ENCODE peak calls at places on chromosome 14, in four cellular contexts. J, L, N and V are unnamed samples.

GRCh38 chr14:28651148-28651547 is 115.4 kb upstream of the FOXG1 start:
- DNase-seq in N (peak; percentile 9), L (no peak), J (peak; percentile 88), V (peak; percentile 95)

GRCh38 chr14:61296707-61297502 is 15.8 kb upstream of the TMEM30B start:
- DNase-seq in J (peak; percentile 11), L (peak; percentile 20), N (peak; percentile 27), V (peak; percentile 57)

GRCh38 chr14:50837850-50838470 is 7.0 kb upstream of the NIN start:
- DNase-seq in J (no peak), L (no peak), N (no peak), V (no peak)

GRCh38 chr14:53233399-53233798 is 80.3 kb upstream of the DDHD1 start:
- DNase-seq in L (no peak), J (no peak), N (no peak), V (no peak)

GRCh38 chr14:52351561-52352491 is 37.7 kb downstream of the PTGER2 start:
- DNase-seq in J (peak; percentile 70), L (no peak), N (no peak), V (no peak)

GRCh38 chr14:94115068-94115591 is 4.6 kb downstream of the IFI27 start:
- DNase-seq in N (no peak), J (no peak), L (no peak), V (no peak)

GRCh38 chr14:63677891-63678379 is 36.3 kb upstream of the WDR89 start:
- DNase-seq in L (no peak), N (peak; percentile 24), J (peak; percentile 62), V (no peak)

GRCh38 chr14:61113561-61113960 is 132.5 kb downstream of the SLC38A6 start:
- DNase-seq in N (no peak), J (no peak), L (no peak), V (no peak)

GRCh38 chr14:23538049-23538718 is 13.4 kb downstream of the ZFHX2 start:
- DNase-seq in J (no peak), N (no peak), L (no peak), V (no peak)

GRCh38 chr14:23537351-23538048 is 14.1 kb downstream of the ZFHX2 start:
- DNase-seq in J (no peak), L (no peak), N (no peak), V (peak; percentile 27)

GRCh38 chr14:23538785-23539184 is 12.8 kb downstream of the ZFHX2 start:
- DNase-seq in N (no peak), J (no peak), L (no peak), V (no peak)

GRCh38 chr14:23539867-23540469 is 11.6 kb downstream of the ZFHX2 start:
- DNase-seq in N (no peak), J (no peak), L (no peak), V (no peak)

GRCh38 chr14:23539209-23539866 is 12.2 kb downstream of the ZFHX2 start:
- DNase-seq in N (peak; percentile 17), J (no peak), L (peak; percentile 86), V (peak; percentile 32)
- TF ChIP-seq CTCF in N (peak; percentile 84), J (peak; percentile 54), L (peak; percentile 96), V (peak; percentile 83)

DNA sequence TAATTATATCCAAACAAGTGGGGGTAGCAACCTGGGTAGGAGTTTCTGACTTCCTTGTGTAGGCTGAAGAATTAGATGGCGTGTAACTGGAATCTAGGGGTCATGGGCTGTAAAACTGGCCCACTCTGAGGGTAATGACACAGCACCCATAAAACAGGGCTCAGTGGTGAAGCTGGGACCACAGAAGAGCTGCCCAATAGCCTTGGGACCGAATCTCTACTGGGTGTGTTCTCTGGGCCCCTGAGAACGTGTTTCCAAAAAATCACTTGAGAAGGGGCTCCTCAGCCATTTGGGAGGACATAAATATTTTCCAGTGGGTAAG is 3.7 kb downstream of the RNASE8 start:
- DNase-seq in L (no peak), J (no peak), N (no peak), V (no peak)
- H3K4me3 ChIP-seq in L (peak overlapping the region; percentile 17), J (no peak overlapping the region), N (no peak overlapping the region), V (no peak overlapping the region)

DNA sequence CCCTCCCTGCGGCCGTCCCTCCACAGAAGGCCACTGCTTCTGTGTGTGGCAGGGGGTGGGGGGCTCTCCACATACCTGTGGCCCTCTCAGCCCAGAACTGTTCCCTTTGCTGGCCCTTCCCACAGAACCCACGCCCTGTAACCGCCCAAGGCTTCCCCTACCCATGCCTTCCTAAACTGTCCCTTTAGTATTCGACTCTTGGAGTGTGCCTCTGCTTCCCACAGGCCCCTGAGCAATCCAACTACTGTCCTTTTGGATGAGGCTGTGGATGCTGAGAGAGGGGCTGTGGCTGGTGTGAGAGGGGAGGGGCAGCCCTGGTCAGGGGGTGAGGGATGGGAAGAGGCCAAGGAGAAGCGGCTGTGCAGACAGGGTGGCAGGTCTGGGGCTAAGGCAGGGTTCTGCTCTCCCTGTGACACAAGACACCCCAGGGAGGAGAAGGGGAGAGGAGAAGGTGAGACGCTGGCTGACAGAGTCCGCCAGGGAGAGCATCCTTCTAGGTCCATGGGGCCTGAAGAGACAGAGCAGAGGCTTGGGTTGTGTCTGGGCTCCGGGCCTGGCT is 46.0 kb downstream of the DLK1 start:
- DNase-seq in L (no peak), J (no peak), N (no peak), V (no peak)
- H3K27me3 ChIP-seq in L (no peaks in the 10 kb centered on the region), J (peaks cover 2% of the 10 kb centered on the region), N (no peaks in the 10 kb centered on the region), V (peaks cover 6% of the 10 kb centered on the region)

GRCh38 chr14:24574206-24574774 is 1.8 kb downstream of the CTSG start:
- DNase-seq in N (no peak), J (no peak), L (no peak), V (no peak)
- TF ChIP-seq CTCF in N (no peak), J (no peak), L (no peak), V (no peak)

GRCh38 chr14:91573528-91573893 is 63.4 kb upstream of the PPP4R3A start:
- DNase-seq in N (no peak), J (no peak), L (no peak), V (no peak)
- H3K4me3 ChIP-seq in N (no peak overlapping the region), J (no peak overlapping the region), L (peak overlapping the region; percentile 68), V (peak overlapping the region; percentile 42)

DNA sequence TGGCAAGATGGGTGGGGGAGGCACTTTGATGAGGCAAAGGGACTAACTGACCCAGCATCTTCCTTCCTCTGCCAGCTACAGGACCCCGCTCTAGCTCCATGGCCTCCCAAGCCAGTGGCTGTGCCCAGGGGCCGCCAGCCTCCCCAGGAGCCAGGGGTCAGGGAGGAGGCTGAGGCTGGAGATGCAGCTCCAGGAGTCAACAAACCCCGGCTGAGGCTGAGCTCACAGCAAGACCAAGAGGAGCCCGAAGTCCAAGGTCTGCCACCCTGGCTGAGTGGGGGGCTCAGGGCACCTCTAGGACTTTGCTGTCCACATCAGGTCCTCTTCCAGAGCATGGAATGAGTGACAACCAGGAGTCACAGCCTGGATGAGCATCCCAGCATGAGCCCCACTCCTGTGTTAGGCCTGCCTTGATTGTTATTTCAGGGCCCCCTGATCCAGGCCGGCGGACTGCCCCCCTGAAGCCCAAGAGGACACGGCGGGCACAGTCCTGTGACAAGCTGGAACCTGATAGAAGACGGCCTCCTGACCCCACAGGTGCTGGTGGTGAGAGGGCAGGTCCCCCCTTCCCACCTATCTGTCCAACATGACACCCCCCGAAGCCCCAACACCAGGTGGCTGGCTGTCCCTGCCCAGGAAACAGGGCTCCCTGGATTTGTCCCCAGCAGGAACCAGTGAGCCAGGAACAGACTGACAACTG is 2.5 kb upstream of the CPNE6 start:
- DNase-seq in J (no peak), L (no peak), N (no peak), V (no peak)
- H3K27me3 ChIP-seq in J (peaks cover 3% of the 10 kb centered on the region), L (peaks cover 16% of the 10 kb centered on the region), N (peaks cover 6% of the 10 kb centered on the region), V (peaks cover 6% of the 10 kb centered on the region)

DNA sequence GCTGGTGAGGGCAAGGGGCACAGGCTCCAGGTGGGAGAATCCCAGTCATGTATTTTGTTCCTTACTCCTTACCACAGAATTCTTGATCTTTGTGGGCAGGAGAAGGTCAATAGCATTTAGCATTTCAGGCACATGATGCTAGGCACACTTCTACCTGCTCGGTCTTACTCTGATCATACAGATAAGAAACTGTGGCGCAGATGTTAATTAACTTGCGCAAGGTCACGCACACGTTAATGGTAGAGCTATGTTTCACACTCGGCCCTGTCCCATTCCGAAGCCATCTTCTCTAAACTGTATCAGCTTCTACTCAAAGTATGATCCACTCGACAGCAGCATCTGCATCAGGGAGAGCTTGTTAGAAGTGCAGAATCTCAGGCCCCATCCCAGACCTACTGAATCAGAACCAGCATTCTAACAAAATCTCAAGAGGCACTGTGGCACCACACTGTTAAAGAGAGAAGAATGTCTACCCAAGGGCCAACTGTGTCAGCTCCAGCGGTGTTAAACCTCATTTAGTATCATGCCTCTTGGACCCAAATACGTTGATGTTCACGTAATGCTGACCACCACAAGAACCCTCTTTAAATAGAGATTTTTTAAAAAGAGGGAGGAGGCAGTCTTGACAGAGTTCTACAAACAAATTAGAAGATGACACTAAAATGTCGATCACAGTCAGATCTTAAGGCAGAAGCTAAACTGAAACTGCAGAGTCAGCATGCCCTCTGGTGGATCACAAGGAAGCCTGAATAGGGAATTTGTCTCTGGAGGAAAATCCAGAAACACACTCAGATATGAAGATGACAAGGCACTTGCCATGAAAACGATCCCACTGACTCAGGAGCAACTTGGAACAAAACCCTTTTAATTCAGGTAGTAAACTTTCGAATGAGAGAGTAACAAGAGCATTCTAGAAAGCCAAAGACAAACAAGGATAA is 7.3 kb downstream of the STXBP6 start:
- DNase-seq in J (peak; percentile 42), N (peak; percentile 17), L (peak; percentile 75), V (no peak)
- TF ChIP-seq CTCF in J (peak; percentile 33), N (peak; percentile 72), L (peak; percentile 89), V (peak; percentile 10)